ENCODE peak calls at places on chromosome 5, in seven cellular contexts. B, I, P, G, F, N and S are unnamed samples.

GRCh38 chr5:80866372-80866771 is 93.8 kb upstream of the RASGRF2 start:
- DNase-seq in F (no peak), P (no peak), I (no peak), N (no peak), B (no peak), G (no peak), S (no peak)

GRCh38 chr5:150789943-150790611 is 11.5 kb downstream of the SMIM3 start:
- DNase-seq in I (peak), G (no peak), B (no peak), F (peak), P (no peak), N (no peak), S (no peak)

GRCh38 chr5:84115727-84116126 is 269.0 kb downstream of the EDIL3 start:
- DNase-seq in P (no peak), G (no peak), F (no peak), N (no peak), B (no peak), I (no peak), S (no peak)

GRCh38 chr5:128674837-128675446 is 136.9 kb upstream of the FBN2 start:
- DNase-seq in I (peak), P (peak), G (peak), N (peak), F (no peak), B (peak), S (peak)

GRCh38 chr5:97182571-97183099 is 412 bp downstream of the RIOK2 start:
- DNase-seq in P (peak), B (no peak), N (peak), I (no peak), G (peak), F (no peak), S (no peak)

GRCh38 chr5:110262754-110263153 is 463.7 kb downstream of the TMEM232 start:
- DNase-seq in P (no peak), F (no peak), B (no peak), G (no peak), N (no peak), I (no peak), S (no peak)

GRCh38 chr5:181160144-181160754 is 12.9 kb downstream of the OR2V2 start:
- DNase-seq in F (no peak), G (peak), I (no peak), N (peak), B (peak), P (no peak), S (no peak)

GRCh38 chr5:146034127-146034526 is 71.2 kb downstream of the PLAC8L1 start:
- DNase-seq in I (no peak), N (no peak), B (no peak), G (no peak), F (no peak), P (no peak), S (no peak)

GRCh38 chr5:125987677-125988255 is 435.4 kb upstream of the GRAMD2B start:
- DNase-seq in F (no peak), I (no peak), G (no peak), B (no peak), N (no peak), P (no peak), S (no peak)

GRCh38 chr5:6443326-6443725 is 5.3 kb upstream of the UBE2QL1 start:
- DNase-seq in P (no peak), I (no peak), B (no peak), N (no peak), F (no peak), G (no peak), S (no peak)

GRCh38 chr5:6448141-6448491 is 543 bp upstream of the UBE2QL1 start:
- DNase-seq in B (no peak), P (no peak), G (no peak), N (no peak), I (no peak), F (no peak), S (no peak)

GRCh38 chr5:6447384-6448140 is 1.1 kb upstream of the UBE2QL1 start:
- DNase-seq in F (no peak), B (no peak), N (no peak), P (no peak), I (no peak), G (no peak), S (no peak)

GRCh38 chr5:6446626-6447309 is 1.9 kb upstream of the UBE2QL1 start:
- DNase-seq in P (no peak), G (no peak), B (no peak), I (no peak), F (no peak), N (no peak), S (peak)

DNA sequence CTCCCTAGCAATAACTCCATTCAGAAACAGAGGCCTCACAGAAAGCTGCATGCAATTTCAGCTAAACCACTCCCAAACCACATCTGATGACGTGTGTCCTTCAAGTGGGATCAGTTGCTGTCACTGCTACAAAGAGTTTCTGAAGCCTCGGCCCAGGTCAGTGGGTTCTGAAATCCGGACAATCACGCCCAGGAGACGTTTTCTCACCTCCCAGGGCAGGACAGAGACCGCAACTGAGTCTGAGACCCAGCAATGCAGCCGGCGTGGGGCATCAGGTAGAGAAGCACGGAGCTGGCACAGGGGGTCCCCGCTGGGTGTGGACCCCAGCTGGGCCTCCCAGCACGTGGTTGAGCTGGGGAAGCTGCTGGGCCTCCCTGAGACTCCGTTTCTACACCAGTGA is 2.6 kb upstream of the UBE2QL1 start:
- DNase-seq in G (no peak), P (no peak), B (no peak), F (no peak), I (no peak), N (no peak), S (no peak)
- TF ChIP-seq JUND in G (no peak), P (no peak), B (no peak), F (no peak), I (no peak), N (no peak), S (no peak)

GRCh38 chr5:147482426-147483196 is 27.3 kb downstream of the DPYSL3 start:
- DNase-seq in B (no peak), I (no peak), P (no peak), N (no peak), F (no peak), G (no peak), S (no peak)

GRCh38 chr5:147483197-147483790 is 26.6 kb downstream of the DPYSL3 start:
- DNase-seq in P (no peak), F (no peak), B (no peak), I (no peak), N (no peak), G (no peak), S (no peak)

GRCh38 chr5:147484708-147485020 is 25.2 kb downstream of the DPYSL3 start:
- DNase-seq in N (no peak), I (no peak), B (no peak), P (no peak), G (no peak), F (no peak), S (no peak)

GRCh38 chr5:147485046-147485445 is 24.8 kb downstream of the DPYSL3 start:
- DNase-seq in F (no peak), P (no peak), B (no peak), N (no peak), I (no peak), G (no peak), S (no peak)

GRCh38 chr5:147483961-147484707 is 25.7 kb downstream of the DPYSL3 start:
- DNase-seq in N (no peak), B (no peak), P (no peak), I (no peak), G (peak), F (no peak), S (no peak)
- TF ChIP-seq JUND in N (no peak), B (no peak), P (no peak), I (no peak), G (peak), F (no peak), S (no peak)

GRCh38 chr5:74468421-74468820 is 172.1 kb downstream of the ENC1 start:
- DNase-seq in F (no peak), G (no peak), I (no peak), P (no peak), N (no peak), B (no peak), S (no peak)
- TF ChIP-seq JUND in F (no peak), G (no peak), I (no peak), P (no peak), N (no peak), B (no peak), S (no peak)

GRCh38 chr5:66406761-66407289 is 189.4 kb upstream of the MAST4 start:
- DNase-seq in F (no peak), I (no peak), N (no peak), P (no peak), B (no peak), G (no peak), S (no peak)
- TF ChIP-seq JUND in F (no peak), I (no peak), N (no peak), P (no peak), B (no peak), G (no peak), S (no peak)

DNA sequence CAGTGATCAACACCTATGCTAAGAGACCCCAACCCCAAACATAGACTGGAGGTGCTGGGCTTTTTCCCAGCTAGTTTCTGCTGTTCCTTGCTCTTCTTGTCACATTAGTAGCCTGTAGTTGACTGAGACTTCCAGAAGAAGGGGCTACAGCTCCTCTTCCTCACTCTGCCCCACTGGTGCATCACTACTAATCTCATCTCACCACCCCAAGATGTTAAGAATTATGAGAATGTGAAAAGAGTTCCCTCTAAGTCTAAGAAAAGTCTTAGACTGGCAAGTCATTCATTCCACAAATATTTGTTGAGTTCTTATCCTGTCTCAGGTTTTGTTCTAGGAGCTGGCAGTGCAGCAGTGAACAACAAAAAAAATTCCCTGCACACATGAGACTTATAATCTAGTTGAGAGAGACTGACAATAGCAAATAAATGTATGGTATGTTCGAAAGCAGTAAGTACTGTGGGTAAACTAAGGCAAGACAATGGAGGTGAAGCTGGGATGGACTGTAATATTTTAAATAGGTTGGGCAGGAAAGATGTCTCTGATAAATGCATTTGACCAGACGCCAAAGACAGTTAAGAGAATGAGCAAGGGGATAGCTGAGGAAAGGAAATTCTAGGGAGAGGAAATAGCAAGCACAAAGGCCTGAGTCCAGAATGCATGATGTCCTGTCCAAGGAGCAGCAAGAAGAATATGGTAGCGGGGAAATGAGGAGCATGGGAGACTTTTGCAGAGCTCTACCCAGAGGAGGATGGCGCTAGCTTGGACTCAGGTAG is 92.3 kb downstream of the PTCD2 start:
- DNase-seq in N (no peak), G (no peak), P (no peak), I (no peak), B (no peak), F (no peak), S (no peak)
- TF ChIP-seq JUND in N (no peak), G (no peak), P (no peak), I (no peak), B (no peak), F (no peak), S (no peak)

GRCh38 chr5:34501033-34501432 is 155.1 kb upstream of the RAI14 start:
- DNase-seq in F (no peak), B (no peak), N (no peak), G (no peak), I (no peak), P (no peak), S (no peak)

GRCh38 chr5:34505731-34506130 is 150.4 kb upstream of the RAI14 start:
- DNase-seq in I (no peak), P (no peak), G (no peak), N (no peak), F (no peak), B (no peak), S (no peak)

GRCh38 chr5:34504967-34505366 is 151.2 kb upstream of the RAI14 start:
- DNase-seq in B (no peak), G (no peak), N (no peak), P (no peak), I (no peak), F (no peak), S (no peak)

GRCh38 chr5:34501840-34502239 is 154.3 kb upstream of the RAI14 start:
- DNase-seq in B (no peak), G (no peak), P (no peak), N (no peak), F (no peak), I (no peak), S (no peak)

DNA sequence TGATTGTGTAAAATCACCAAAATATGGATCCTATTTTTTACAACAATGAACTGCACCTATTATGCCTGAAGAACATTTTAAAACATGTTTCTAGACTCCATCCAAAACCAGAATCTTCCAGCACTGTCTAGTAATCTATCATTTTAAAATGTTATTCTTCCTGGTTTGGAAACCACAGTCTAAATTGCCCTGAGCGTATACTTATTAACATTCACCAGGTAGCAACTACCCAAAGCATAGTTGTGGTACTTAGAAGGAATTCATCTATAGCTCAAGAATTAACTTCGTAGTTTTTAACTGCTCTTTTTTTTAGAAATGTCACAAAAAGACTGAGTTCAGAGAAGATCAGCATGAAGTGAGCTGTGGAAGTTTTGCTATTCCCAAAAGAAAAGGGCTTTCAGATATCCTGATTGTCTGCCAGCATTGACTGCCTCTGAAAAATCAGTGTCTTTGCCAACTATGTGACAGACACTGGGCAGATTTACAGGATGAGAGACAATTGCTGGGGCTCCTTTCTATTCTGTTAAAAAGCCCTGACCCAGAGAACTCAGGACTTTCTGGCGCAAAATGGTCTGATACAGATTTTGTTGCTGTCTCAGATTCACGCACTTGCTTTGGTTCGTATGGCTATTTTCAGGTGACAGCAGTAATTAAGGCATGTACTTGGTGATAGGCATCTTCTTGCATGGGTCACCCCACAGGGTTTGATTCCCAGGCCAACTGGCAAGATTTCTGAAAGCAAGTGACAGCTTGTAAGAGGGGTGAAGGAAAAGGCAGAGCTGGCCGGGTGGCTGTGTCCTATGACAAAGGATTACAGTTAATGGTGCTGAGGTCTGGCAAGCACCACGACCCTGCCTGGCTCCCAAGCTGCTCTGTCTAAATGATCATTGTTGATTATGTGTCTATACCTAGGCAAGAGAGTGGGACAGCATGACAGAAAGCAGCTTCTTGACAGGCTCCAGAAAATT is 152.5 kb upstream of the RAI14 start:
- DNase-seq in B (no peak), P (no peak), G (no peak), F (no peak), N (no peak), I (no peak), S (peak)
- TF ChIP-seq JUND in B (no peak), P (no peak), G (no peak), F (no peak), N (no peak), I (no peak), S (no peak)